ENCODE peak calls at places on chromosomes 12 and 14, in ten cellular contexts. C is astrocyte of the spinal cord, K is osteoblast, U is nephron progenitor cell, Y is RWPE2, S is pancreas, T is HFFc6, D is cardiac muscle cell, E is GM13976, F is suprapubic skin. N is an unnamed sample.

GRCh38 chr12:11827096-11827841 is 177.8 kb downstream of the ETV6 start:
- DNase-seq in K (no peak), T (peak), F (no peak), C (no peak), U (peak), S (peak), D (peak), E (no peak), Y (no peak), N (no peak)

GRCh38 chr12:98296462-98297079 is 218.8 kb upstream of the TMPO start:
- DNase-seq in S (no peak), K (no peak), C (no peak), D (no peak), Y (no peak), T (no peak), F (no peak), E (no peak), U (peak), N (no peak)

GRCh38 chr12:81461163-81461562 is 298.0 kb downstream of the PPFIA2 start:
- DNase-seq in U (no peak), Y (no peak), F (no peak), E (no peak), D (no peak), S (no peak), T (no peak), K (no peak), C (no peak), N (no peak)

GRCh38 chr14:20655851-20656250 is 14.4 kb upstream of the OR6S1 start:
- DNase-seq in E (no peak), C (no peak), D (no peak), Y (no peak), K (no peak), F (no peak), S (no peak), T (no peak), U (no peak), N (no peak)

GRCh38 chr12:54560374-54560858 is 11.0 kb downstream of the PDE1B start:
- DNase-seq in C (peak), U (peak), E (peak), F (peak), S (peak), D (peak), K (peak), T (peak), Y (no peak), N (peak)

GRCh38 chr12:4151362-4152121 is 122.0 kb upstream of the CCND2 start:
- DNase-seq in C (no peak), K (no peak), Y (no peak), F (no peak), D (no peak), U (no peak), S (no peak), T (no peak), E (no peak), N (no peak)

GRCh38 chr14:51070732-51071131 is 24.2 kb downstream of the TRIM9 start:
- DNase-seq in D (peak), E (no peak), F (no peak), C (no peak), Y (no peak), S (no peak), T (no peak), K (no peak), U (no peak), N (no peak)

GRCh38 chr14:99009875-99010274 is 262.1 kb downstream of the BCL11B start:
- DNase-seq in F (no peak), C (no peak), U (no peak), K (no peak), T (no peak), S (no peak), Y (no peak), D (no peak), E (no peak), N (no peak)

GRCh38 chr12:44674866-44675265 is 201.2 kb downstream of the NELL2 start:
- DNase-seq in T (no peak), K (no peak), Y (no peak), E (no peak), C (no peak), D (no peak), F (no peak), U (no peak), S (no peak), N (no peak)

GRCh38 chr12:38384816-38385491 is 68.4 kb downstream of the ALG10B start:
- DNase-seq in E (no peak), K (no peak), Y (peak), D (no peak), U (peak), S (no peak), C (no peak), T (no peak), F (no peak), N (no peak)

GRCh38 chr14:22164616-22165015 is 424.4 kb downstream of the DAD1 start:
- DNase-seq in D (no peak), C (peak), K (no peak), Y (no peak), U (no peak), F (no peak), S (no peak), T (no peak), E (no peak), N (no peak)

GRCh38 chr12:92478692-92479091 is 224.1 kb upstream of the PLEKHG7 start:
- DNase-seq in K (peak), F (no peak), U (no peak), Y (no peak), C (no peak), T (no peak), E (no peak), S (no peak), D (no peak), N (no peak)

GRCh38 chr12:51293693-51294092 is 23.5 kb upstream of the SMAGP start:
- DNase-seq in D (no peak), F (no peak), Y (no peak), T (no peak), C (no peak), S (no peak), E (no peak), K (no peak), U (no peak), N (no peak)

GRCh38 chr12:85350356-85350755 is 70.3 kb downstream of the ALX1 start:
- DNase-seq in K (no peak), E (no peak), U (no peak), T (no peak), F (no peak), S (no peak), Y (no peak), C (no peak), D (no peak), N (no peak)

GRCh38 chr12:120224304-120225199 is 23.6 kb upstream of the RPLP0 start:
- DNase-seq in E (no peak), F (peak), S (peak), C (peak), Y (no peak), K (peak), U (no peak), D (no peak), T (no peak), N (no peak)

GRCh38 chr12:21354641-21355040 is 18.1 kb upstream of the IAPP start:
- DNase-seq in F (no peak), E (no peak), Y (no peak), K (no peak), C (no peak), U (no peak), D (no peak), S (no peak), T (no peak), N (no peak)

GRCh38 chr12:8658361-8658760 is 4.3 kb downstream of the MFAP5 start:
- DNase-seq in T (peak), F (no peak), U (no peak), Y (no peak), D (peak), C (peak), S (no peak), E (no peak), K (peak), N (no peak)

GRCh38 chr14:39897657-39898056 is 465.4 kb upstream of the FBXO33 start:
- DNase-seq in S (no peak), C (no peak), D (no peak), E (no peak), Y (no peak), U (no peak), K (no peak), T (no peak), F (no peak), N (no peak)

GRCh38 chr14:65151329-65152010 is 49.2 kb upstream of the MAX start:
- DNase-seq in F (no peak), K (no peak), C (no peak), E (no peak), U (no peak), D (no peak), T (no peak), Y (no peak), S (no peak), N (no peak)

GRCh38 chr12:95470300-95470699 is 3.7 kb upstream of the METAP2 start:
- DNase-seq in Y (no peak), F (no peak), T (no peak), S (no peak), K (no peak), U (no peak), D (no peak), C (no peak), E (no peak), N (no peak)

GRCh38 chr14:73610692-73611091 is 1.6 kb upstream of the ACOT6 start:
- DNase-seq in T (no peak), F (no peak), U (no peak), E (no peak), K (no peak), C (peak), S (no peak), D (peak), Y (no peak), N (no peak)

GRCh38 chr12:109727746-109728726 is 14.4 kb downstream of the FAM222A start:
- DNase-seq in E (no peak), U (no peak), F (peak), C (no peak), D (no peak), S (no peak), Y (peak), T (no peak), K (peak), N (no peak)

GRCh38 chr12:127548123-127548553 is 718.8 kb upstream of the TMEM132C start:
- DNase-seq in U (no peak), T (peak), C (peak), F (no peak), E (no peak), S (no peak), K (peak), Y (no peak), D (no peak), N (peak)

GRCh38 chr14:52355016-52355430 is 40.9 kb downstream of the PTGER2 start:
- DNase-seq in E (no peak), F (no peak), K (no peak), T (peak), U (no peak), D (peak), Y (no peak), C (peak), S (no peak), N (peak)

GRCh38 chr14:61119006-61119405 is 138.0 kb downstream of the SLC38A6 start:
- DNase-seq in D (no peak), F (no peak), T (no peak), E (no peak), C (no peak), Y (no peak), U (no peak), K (no peak), S (no peak), N (no peak)

GRCh38 chr12:45518516-45519235 is 210.8 kb upstream of the ARID2 start:
- DNase-seq in K (peak), Y (no peak), S (no peak), E (peak), D (no peak), U (no peak), F (no peak), T (no peak), C (no peak), N (no peak)

GRCh38 chr12:27924350-27925140 is 48.0 kb downstream of the PTHLH start:
- DNase-seq in K (no peak), T (peak), C (peak), F (no peak), Y (no peak), U (no peak), D (peak), E (no peak), S (no peak), N (no peak)

GRCh38 chr12:116609715-116610114 is 50.5 kb downstream of the MAP1LC3B2 start:
- DNase-seq in K (no peak), T (no peak), U (peak), F (no peak), D (no peak), E (no peak), S (no peak), Y (no peak), C (no peak), N (no peak)

GRCh38 chr12:10721654-10722501 is 1.2 kb downstream of the YBX3 start:
- DNase-seq in K (peak), C (peak), F (peak), Y (peak), D (peak), U (peak), T (peak), S (peak), E (peak), N (peak)

GRCh38 chr14:60565211-60565610 is 56.3 kb downstream of the SIX6 start:
- DNase-seq in C (peak), Y (no peak), U (no peak), T (no peak), K (no peak), F (no peak), S (no peak), E (no peak), D (peak), N (peak)

GRCh38 chr12:3644103-3644502 is 108.8 kb downstream of the CRACR2A start:
- DNase-seq in D (no peak), K (no peak), Y (no peak), C (no peak), E (no peak), S (no peak), F (no peak), T (no peak), U (no peak), N (no peak)

GRCh38 chr12:32444895-32445294 is 45.5 kb downstream of the FGD4 start:
- DNase-seq in K (no peak), E (no peak), U (no peak), C (peak), S (peak), F (no peak), D (peak), T (peak), Y (no peak), N (peak)

GRCh38 chr12:130083002-130083401 is 79.3 kb upstream of the FZD10 start:
- DNase-seq in T (no peak), S (no peak), K (no peak), F (no peak), U (no peak), D (no peak), C (no peak), E (no peak), Y (no peak), N (no peak)

GRCh38 chr12:80053048-80053790 is 46.1 kb upstream of the OTOGL start:
- DNase-seq in K (peak), C (peak), Y (no peak), T (peak), S (peak), F (peak), D (peak), U (no peak), E (no peak), N (peak)

GRCh38 chr12:71455028-71455737 is 15.6 kb downstream of the LGR5 start:
- DNase-seq in E (no peak), F (no peak), C (no peak), K (no peak), U (no peak), D (no peak), S (no peak), T (no peak), Y (no peak), N (no peak)

GRCh38 chr12:90978117-90978770 is 23.3 kb upstream of the CCER1 start:
- DNase-seq in Y (no peak), S (no peak), C (peak), T (peak), F (no peak), D (peak), E (peak), U (no peak), K (peak), N (peak)

GRCh38 chr12:6347367-6348338 is 5.8 kb upstream of the TNFRSF1A start:
- DNase-seq in K (peak), Y (no peak), U (no peak), C (peak), T (no peak), S (peak), E (no peak), F (no peak), D (peak), N (no peak)

DNA sequence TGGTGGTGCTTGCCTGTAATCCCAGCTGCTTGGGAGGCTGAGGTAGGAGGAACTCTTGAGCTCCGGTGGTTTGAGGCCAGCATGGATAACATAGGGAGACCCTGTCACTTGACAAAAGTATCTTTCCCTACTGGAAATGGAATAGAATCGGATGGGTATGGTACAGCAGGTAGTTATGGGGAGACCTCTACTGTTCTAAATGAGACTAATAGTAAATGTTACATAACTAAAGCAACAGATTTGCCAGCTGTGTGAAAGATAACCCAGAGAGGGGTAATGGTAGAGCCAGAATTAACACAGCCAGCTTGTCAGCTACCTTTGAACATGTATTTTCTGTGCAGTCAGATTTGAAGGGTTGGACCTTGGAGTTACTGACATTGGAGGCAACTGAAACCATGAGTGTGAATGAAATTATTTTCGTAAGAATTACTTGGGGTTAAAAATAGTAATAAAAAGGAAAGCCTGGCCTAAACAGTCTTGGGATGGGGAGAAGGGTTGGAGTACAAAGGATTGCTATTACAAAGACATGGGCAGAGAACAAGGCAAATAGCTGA is 21.7 kb upstream of the NUP107 start:
- DNase-seq in F (no peak), T (no peak), Y (no peak), U (no peak), S (no peak), D (no peak), K (no peak), C (no peak), E (no peak), N (no peak)
- TF ChIP-seq CTCF in F (no peak), T (no peak), Y (peak), U (no peak), S (no peak), D (no peak), K (no peak), C (no peak), E (no peak), N (no peak)

GRCh38 chr14:76715102-76715926 is 46.0 kb upstream of the VASH1 start:
- DNase-seq in T (no peak), C (no peak), U (no peak), F (no peak), E (no peak), S (no peak), K (no peak), D (peak), Y (no peak), N (no peak)

GRCh38 chr14:76706811-76707210 is 54.5 kb upstream of the VASH1 start:
- DNase-seq in E (no peak), Y (no peak), C (no peak), S (no peak), T (no peak), U (no peak), F (no peak), D (no peak), K (no peak), N (no peak)

GRCh38 chr14:76708771-76709170 is 52.5 kb upstream of the VASH1 start:
- DNase-seq in E (no peak), S (no peak), D (no peak), C (no peak), F (no peak), Y (no peak), K (no peak), T (no peak), U (no peak), N (no peak)

GRCh38 chr14:76708028-76708427 is 53.2 kb upstream of the VASH1 start:
- DNase-seq in Y (no peak), D (no peak), F (no peak), U (no peak), S (no peak), E (no peak), C (no peak), K (no peak), T (no peak), N (no peak)

GRCh38 chr14:76710093-76711010 is 50.9 kb upstream of the VASH1 start:
- DNase-seq in Y (no peak), K (peak), S (no peak), D (peak), U (peak), T (peak), F (no peak), C (peak), E (peak), N (no peak)
- TF ChIP-seq CTCF in Y (peak), K (peak), S (peak), D (peak), U (peak), T (peak), F (peak), C (peak), E (peak), N (peak)

GRCh38 chr12:132367401-132367851 is 38.0 kb upstream of the GALNT9 start:
- DNase-seq in K (no peak), S (no peak), T (no peak), E (no peak), C (no peak), U (no peak), Y (peak), F (no peak), D (no peak), N (no peak)
- TF ChIP-seq CTCF in K (peak), S (no peak), T (no peak), E (no peak), C (no peak), U (no peak), Y (no peak), F (no peak), D (no peak), N (no peak)

GRCh38 chr14:93824518-93825234 is 36.4 kb upstream of the PRIMA1 start:
- DNase-seq in T (no peak), C (no peak), D (no peak), S (no peak), E (no peak), Y (no peak), U (peak), F (peak), K (no peak), N (no peak)
- TF ChIP-seq CTCF in T (no peak), C (no peak), D (no peak), S (no peak), E (no peak), Y (no peak), U (no peak), F (no peak), K (no peak), N (no peak)

GRCh38 chr14:23380197-23381016 is 3.6 kb downstream of the CMTM5 start:
- DNase-seq in F (no peak), Y (no peak), K (no peak), T (no peak), E (no peak), C (no peak), D (no peak), U (no peak), S (no peak), N (no peak)
- TF ChIP-seq CTCF in F (no peak), Y (peak), K (no peak), T (peak), E (no peak), C (no peak), D (no peak), U (no peak), S (no peak), N (no peak)

DNA sequence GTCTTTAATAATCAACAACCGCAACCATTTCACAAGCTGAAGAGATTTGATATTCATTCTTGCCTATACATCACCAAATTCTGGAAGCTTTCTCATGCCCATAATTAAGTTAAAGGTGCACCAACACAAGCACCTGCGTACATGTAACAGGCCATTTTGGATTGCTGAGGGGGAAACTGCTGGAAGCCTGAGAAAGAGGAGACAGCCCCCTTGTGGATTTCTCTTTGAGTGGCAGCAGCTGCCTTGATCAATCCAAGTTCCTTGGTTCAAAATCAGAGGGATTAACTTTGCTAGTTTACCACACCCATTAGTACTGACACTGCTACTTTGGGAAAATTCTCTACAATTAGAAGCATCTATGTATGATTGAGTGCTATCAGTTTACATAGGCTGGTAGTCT is 321.1 kb downstream of the NOVA1 start:
- DNase-seq in K (no peak), F (no peak), S (no peak), T (no peak), C (no peak), Y (no peak), D (no peak), E (no peak), U (peak), N (no peak)
- TF ChIP-seq CTCF in K (no peak), F (no peak), S (no peak), T (no peak), C (peak), Y (peak), D (no peak), E (no peak), U (peak), N (no peak)

GRCh38 chr14:94142836-94143235 is 13.4 kb upstream of the IFI27L2 start:
- DNase-seq in Y (no peak), C (no peak), S (no peak), U (no peak), F (no peak), E (no peak), D (no peak), T (no peak), K (no peak), N (no peak)

GRCh38 chr14:94144765-94145164 is 15.4 kb upstream of the IFI27L2 start:
- DNase-seq in T (no peak), Y (no peak), C (no peak), D (no peak), F (no peak), S (no peak), E (no peak), K (no peak), U (no peak), N (no peak)

GRCh38 chr14:94143711-94144110 is 14.3 kb upstream of the IFI27L2 start:
- DNase-seq in S (no peak), F (no peak), C (no peak), U (no peak), Y (no peak), D (no peak), E (no peak), T (no peak), K (no peak), N (no peak)

GRCh38 chr14:94142247-94142646 is 12.8 kb upstream of the IFI27L2 start:
- DNase-seq in F (no peak), K (no peak), Y (no peak), E (no peak), S (no peak), C (no peak), U (no peak), D (no peak), T (no peak), N (no peak)

GRCh38 chr14:94143239-94143638 is 13.8 kb upstream of the IFI27L2 start:
- DNase-seq in T (no peak), C (no peak), U (peak), E (no peak), Y (no peak), S (no peak), F (no peak), D (no peak), K (no peak), N (no peak)
- TF ChIP-seq CTCF in T (peak), C (peak), U (peak), E (peak), Y (peak), S (no peak), F (no peak), D (peak), K (peak), N (peak)

GRCh38 chr12:102917026-102917787 is at the start of gene PAH:
- DNase-seq in F (no peak), D (no peak), K (no peak), E (no peak), T (no peak), Y (no peak), S (peak), U (peak), C (no peak), N (no peak)
- TF ChIP-seq CTCF in F (no peak), D (no peak), K (no peak), E (no peak), T (no peak), Y (no peak), S (no peak), U (no peak), C (no peak), N (no peak)

N was measured in AG09319.